ENCODE peak calls at places on chromosomes 11 and 22, in four cellular contexts. K is thoracic aorta, V is hepatocyte, Z is Peyer's patch. G is an unnamed sample.

GRCh38 chr11:133605493-133605892 is 73.2 kb upstream of the OPCML start:
- DNase-seq in V (no peak), Z (no peak), K (no peak), G (peak; percentile 70)

GRCh38 chr11:112989198-112989597 is 28.0 kb downstream of the NCAM1 start:
- DNase-seq in Z (no peak), V (no peak), K (no peak), G (no peak)

GRCh38 chr11:31340903-31341572 is 28.5 kb downstream of the DCDC1 start:
- DNase-seq in K (no peak), V (peak; percentile 37), Z (no peak), G (no peak)

GRCh38 chr22:46660604-46661201 is 40.5 kb downstream of the GRAMD4 start:
- DNase-seq in K (no peak), V (no peak), Z (peak; percentile 87), G (no peak)

GRCh38 chr11:111585371-111585770 is 16.9 kb upstream of the SIK2 start:
- DNase-seq in Z (no peak), K (no peak), V (no peak), G (no peak)

GRCh38 chr11:73978576-73979086 is 4.0 kb downstream of the UCP2 start:
- DNase-seq in K (no peak), V (no peak), Z (no peak), G (no peak)

GRCh38 chr22:19887251-19887985 is 32.7 kb upstream of the GNB1L start:
- DNase-seq in Z (no peak), V (no peak), K (no peak), G (no peak)

GRCh38 chr11:57597971-57598830 is 716 bp downstream of the SERPING1 start:
- DNase-seq in Z (peak; percentile 62), K (peak; percentile 25), V (peak; percentile 83), G (no peak)

GRCh38 chr11:71447791-71448256 is 369 bp downstream of the DHCR7 start:
- DNase-seq in Z (peak; percentile 73), K (no peak), V (peak; percentile 73), G (no peak)

GRCh38 chr22:38315801-38316339 is 1.4 kb downstream of the CSNK1E start:
- DNase-seq in V (peak; percentile 30), Z (no peak), K (no peak), G (no peak)

GRCh38 chr11:59668188-59668949 is 468 bp downstream of the PATL1 start:
- DNase-seq in K (peak; percentile 25), V (peak; percentile 64), Z (no peak), G (peak; percentile 93)

GRCh38 chr22:38067771-38068360 is 10.7 kb downstream of the PICK1 start:
- DNase-seq in K (no peak), V (no peak), Z (no peak), G (no peak)

GRCh38 chr11:962743-963142 is 37.1 kb downstream of the AP2A2 start:
- DNase-seq in Z (no peak), V (no peak), K (no peak), G (no peak)
- H3K36me3 ChIP-seq in Z (peaks cover 55% of the 10 kb centered on the region), V (no peaks in the 10 kb centered on the region), K (peaks cover 38% of the 10 kb centered on the region), G (peaks cover 64% of the 10 kb centered on the region)

GRCh38 chr11:103085758-103086365 is 6.1 kb downstream of the DCUN1D5 start:
- DNase-seq in Z (no peak), K (no peak), V (no peak), G (no peak)
- TF ChIP-seq CTCF in Z (no peak), K (no peak), V (no peak), G (no peak)

DNA sequence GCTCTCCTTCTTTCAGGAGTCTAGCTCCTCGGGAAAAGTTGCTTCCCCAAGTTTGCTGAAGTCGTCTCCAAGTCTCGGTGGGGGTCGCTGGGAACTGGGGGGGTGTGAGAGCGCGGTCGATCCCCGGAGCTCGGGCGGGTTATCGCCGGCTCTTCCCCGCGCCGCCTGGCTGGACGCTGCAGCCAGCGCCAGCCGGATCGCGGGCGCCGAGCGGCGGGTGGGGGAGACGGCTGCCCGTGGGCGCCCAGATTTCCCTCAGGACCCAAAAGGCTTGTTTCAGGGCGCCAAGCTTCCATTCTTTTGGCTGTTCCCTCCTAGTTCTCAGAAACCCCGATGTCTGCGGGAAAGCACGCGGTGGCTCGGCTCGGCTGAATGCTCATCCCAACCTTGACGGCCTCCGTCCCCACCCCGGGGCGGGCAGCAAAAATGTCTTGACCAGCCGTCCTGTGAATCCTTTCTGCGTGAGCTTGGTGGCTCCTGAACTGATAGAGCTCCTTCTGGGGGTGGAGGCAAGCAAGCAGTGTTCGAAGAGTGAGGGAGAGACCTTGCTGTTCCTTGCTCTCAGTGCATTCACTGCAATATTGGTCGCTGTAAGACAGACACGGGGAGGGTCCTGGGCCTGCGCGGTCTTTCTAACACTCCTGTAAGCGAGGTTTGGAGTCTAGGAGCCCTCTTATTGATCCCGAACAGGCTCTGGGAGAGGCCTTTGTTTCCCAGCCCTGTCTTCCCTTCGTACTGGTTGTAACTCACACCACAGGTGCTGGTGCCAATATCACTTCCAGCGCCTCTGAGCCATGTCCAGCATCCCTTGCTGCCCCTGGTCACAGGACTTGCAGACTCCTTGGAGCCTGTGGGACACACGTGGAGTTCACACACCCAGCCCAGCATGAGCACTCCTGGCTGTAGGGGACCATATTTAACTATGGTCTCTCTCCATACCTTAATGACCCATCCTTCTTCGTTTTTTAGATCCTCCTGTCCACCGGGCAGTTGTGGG is 1.8 kb downstream of the ZBTB16 start:
- DNase-seq in Z (peak; percentile 67), K (no peak), V (peak; percentile 58), G (no peak)
- H3K4me3 ChIP-seq in Z (peak overlapping the region; percentile 73), K (peak overlapping the region; percentile 97), V (peak overlapping the region; percentile 99), G (peak overlapping the region; percentile 96)

GRCh38 chr11:8692417-8692816 is 9.8 kb downstream of the RPL27A start:
- DNase-seq in Z (peak; percentile 5), V (no peak), K (no peak), G (no peak)

GRCh38 chr11:8688414-8689362 is 6.1 kb downstream of the RPL27A start:
- DNase-seq in V (peak; percentile 96), K (peak; percentile 75), Z (peak; percentile 95), G (peak; percentile 97)

GRCh38 chr11:8691601-8692000 is 9.0 kb downstream of the RPL27A start:
- DNase-seq in K (no peak), V (no peak), Z (no peak), G (no peak)

GRCh38 chr11:8690374-8691342 is 8.1 kb downstream of the RPL27A start:
- DNase-seq in K (no peak), Z (no peak), V (no peak), G (no peak)

GRCh38 chr11:8689726-8690255 is 7.2 kb downstream of the RPL27A start:
- DNase-seq in Z (no peak), V (no peak), K (no peak), G (no peak)
- H3K36me3 ChIP-seq in Z (peaks cover 61% of the 10 kb centered on the region), V (no peaks in the 10 kb centered on the region), K (peaks cover 45% of the 10 kb centered on the region), G (peaks cover 48% of the 10 kb centered on the region)

DNA sequence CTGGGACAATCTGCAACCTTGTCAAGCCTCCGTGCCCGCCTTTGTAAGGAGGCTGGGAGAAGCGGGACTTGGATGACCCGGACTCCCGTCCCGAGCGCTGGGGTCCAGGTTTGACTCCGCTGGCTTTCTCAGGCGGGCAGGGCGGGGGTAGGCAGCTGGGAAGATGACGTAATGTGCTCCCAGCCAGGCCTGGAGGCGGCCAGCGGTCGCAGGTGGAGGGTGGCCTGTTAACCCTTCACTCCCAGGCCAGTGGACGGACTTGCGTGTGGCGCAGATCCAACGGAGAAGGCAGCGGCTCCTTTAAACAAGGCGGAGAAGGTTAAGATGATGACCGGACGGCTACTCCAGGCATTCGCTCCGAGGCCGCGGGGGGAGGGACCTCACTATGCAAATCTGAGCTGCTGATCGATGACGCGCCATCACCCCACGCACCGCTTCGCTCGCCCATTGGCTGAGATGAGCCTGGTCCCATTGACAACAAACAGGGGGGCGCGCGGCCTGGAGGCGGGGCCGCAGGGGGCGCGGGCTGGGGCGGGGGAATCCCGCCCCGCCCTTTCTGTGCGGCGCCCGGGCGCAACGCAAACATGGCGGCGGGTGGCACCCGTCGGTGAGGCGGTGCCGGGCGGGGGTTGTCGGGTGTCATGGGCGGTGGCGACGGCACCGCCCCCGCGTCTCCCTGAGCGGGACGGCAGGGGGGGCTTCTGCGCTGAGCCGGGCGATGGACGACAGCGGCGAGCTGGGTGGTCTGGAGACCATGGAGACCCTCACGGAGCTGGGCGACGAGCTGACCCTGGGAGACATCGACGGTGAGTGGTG is at the start of gene SREBF2:
- DNase-seq in V (peak; percentile 100), K (peak; percentile 99), Z (peak; percentile 100), G (peak; percentile 100)
- TF ChIP-seq CTCF in V (no peak), K (no peak), Z (no peak), G (no peak)